ENCODE peak calls at places on chromosomes 4 and X, in ten cellular contexts. V is mesendoderm; W is bronchial epithelial cell; X is immature natural killer cell; N is activated T-cell treated with anti-CD3 and anti-CD28 coated beads, Interleukin-2, amount 50 U/mL, for 48 hours; Z is GM13976; J is EL; O is activated naive CD4-positive, alpha-beta T cell treated with anti-CD3 and anti-CD28 coated beads for 36 hours; P is upper lobe of right lung; H is activated CD4-positive, alpha-beta T cell treated with anti-CD3 and anti-CD28 coated beads for 24 hours. B is an unnamed sample.

GRCh38 chr4:77695769-77696168 is 90.1 kb downstream of the CXCL13 start:
- DNase-seq in V (peak), X (no peak), P (no peak), W (peak), J (peak), Z (no peak), O (no peak), H (no peak), N (no peak), B (no peak)

GRCh38 chr4:4574792-4575191 is 32.9 kb upstream of the STX18 start:
- DNase-seq in H (no peak), V (peak), Z (no peak), W (peak), N (no peak), X (peak), P (peak), J (peak), O (no peak), B (no peak)

GRCh38 chr4:137360701-137361213 is 171.5 kb downstream of the PCDH18 start:
- DNase-seq in Z (no peak), J (no peak), P (no peak), N (no peak), X (no peak), W (peak), V (no peak), H (no peak), O (no peak), B (no peak)

GRCh38 chr4:972651-973424 is 531 bp downstream of the DGKQ start:
- DNase-seq in V (no peak), H (peak), N (peak), X (peak), P (peak), O (peak), J (peak), Z (peak), W (no peak), B (peak)

GRCh38 chr4:74059161-74059829 is 20.8 kb upstream of the CXCL3 start:
- DNase-seq in J (no peak), Z (no peak), N (no peak), O (no peak), H (no peak), V (no peak), P (no peak), X (no peak), W (no peak), B (no peak)

GRCh38 chr4:71445819-71446218 is 107.0 kb downstream of the SLC4A4 start:
- DNase-seq in W (no peak), J (no peak), O (no peak), Z (no peak), N (no peak), V (no peak), X (no peak), H (no peak), P (no peak), B (no peak)

GRCh38 chr4:88705805-88706518 is 8.3 kb upstream of the NAP1L5 start:
- DNase-seq in H (no peak), V (peak), J (peak), X (no peak), O (no peak), W (no peak), N (no peak), P (no peak), Z (no peak), B (no peak)

GRCh38 chr4:38728651-38729141 is 54.1 kb downstream of the TLR10 start:
- DNase-seq in O (peak), W (peak), V (peak), P (peak), J (no peak), H (no peak), Z (no peak), N (no peak), X (no peak), B (no peak)

GRCh38 chrX:9873952-9874351 is 87.7 kb downstream of the SHROOM2 start:
- DNase-seq in V (peak), N (peak), H (peak), J (peak), Z (peak), O (peak), X (peak), W (peak), P (no peak), B (peak)

GRCh38 chr4:60611762-60612496 is 588.2 kb upstream of the ADGRL3 start:
- DNase-seq in Z (no peak), X (no peak), N (no peak), W (peak), V (peak), J (peak), P (no peak), H (no peak), O (no peak), B (no peak)

GRCh38 chr4:15147709-15148651 is 145.7 kb downstream of the CPEB2 start:
- DNase-seq in Z (no peak), J (no peak), H (no peak), X (no peak), O (no peak), W (no peak), N (no peak), P (no peak), V (no peak), B (no peak)

GRCh38 chr4:95511477-95511876 is 37.3 kb downstream of the UNC5C start:
- DNase-seq in V (no peak), O (no peak), W (no peak), N (no peak), J (no peak), H (no peak), X (no peak), Z (no peak), P (no peak), B (no peak)

GRCh38 chr4:76896731-76897521 is 1.0 kb downstream of the SOWAHB start:
- DNase-seq in H (peak), P (peak), Z (peak), X (no peak), W (no peak), J (peak), O (peak), N (peak), V (peak), B (peak)

GRCh38 chr4:5365071-5366008 is 314.1 kb downstream of the STK32B start:
- DNase-seq in J (peak), X (no peak), P (no peak), V (peak), W (peak), H (no peak), N (no peak), Z (no peak), O (no peak), B (no peak)

GRCh38 chrX:15474058-15474457 is 19.1 kb downstream of the PIR start:
- DNase-seq in W (peak), X (no peak), N (no peak), P (no peak), Z (no peak), H (no peak), O (no peak), J (no peak), V (no peak), B (no peak)

GRCh38 chr4:8016527-8016926 is 76.9 kb upstream of the AFAP1 start:
- DNase-seq in N (no peak), V (no peak), J (no peak), P (no peak), X (no peak), O (no peak), H (no peak), W (no peak), Z (no peak), B (no peak)

GRCh38 chrX:130592204-130592603 is 190.4 kb downstream of the RBMX2 start:
- DNase-seq in H (no peak), P (no peak), Z (no peak), J (no peak), N (no peak), O (no peak), X (no peak), V (no peak), W (no peak), B (no peak)

GRCh38 chr4:98746530-98746929 is 88.1 kb upstream of the TSPAN5 start:
- DNase-seq in X (no peak), P (no peak), V (no peak), O (peak), N (no peak), Z (no peak), H (no peak), J (peak), W (no peak), B (no peak)

GRCh38 chr4:13292372-13292771 is 191.8 kb downstream of the RAB28 start:
- DNase-seq in J (no peak), P (no peak), V (no peak), H (no peak), N (no peak), W (no peak), Z (no peak), O (no peak), X (no peak), B (no peak)

GRCh38 chr4:7660640-7661039 is 225.9 kb upstream of the PSAPL1 start:
- DNase-seq in N (no peak), H (no peak), X (no peak), V (no peak), O (no peak), P (no peak), J (no peak), Z (no peak), W (no peak), B (no peak)

GRCh38 chr4:34362654-34363053 is 1881.7 kb downstream of the ARAP2 start:
- DNase-seq in H (no peak), W (no peak), P (no peak), X (no peak), N (no peak), J (no peak), O (no peak), Z (no peak), V (no peak), B (no peak)

B was measured in stimulated activated naive CD8-positive, alpha-beta T cell treated with anti-CD3 and anti-CD28 coated beads, Interleukin-15, Interleukin-2, amounts not matched to agents 100 U/mL and 50 U/mL, for 24 hours.